ENCODE peak calls at places on chromosomes 7 and 10, in nine cellular contexts. One of them, this sample, is unnamed. For H3K27me3 and H3K4me1, the result is how much of the 10 kb centered on the place peaks cover.

GRCh38 chr10:79052311-79053080 is 16.3 kb upstream of the ZMIZ1 start:
- DNase-seq in thoracic aorta: no peak
- DNase-seq in GM23338: peak
- DNase-seq in mammary epithelial cell: no peak
- DNase-seq in endothelial cell of umbilical vein: peak
- DNase-seq in heart right ventricle: no peak
- DNase-seq in uterus: peak
- DNase-seq in PC-9: no peak
- DNase-seq in RWPE2: peak
- DNase-seq in this sample: peak

GRCh38 chr10:71176661-71177060 is 35.7 kb upstream of the UNC5B start:
- DNase-seq in heart right ventricle: no peak
- DNase-seq in GM23338: peak
- DNase-seq in endothelial cell of umbilical vein: no peak
- DNase-seq in mammary epithelial cell: no peak
- DNase-seq in PC-9: no peak
- DNase-seq in thoracic aorta: no peak
- DNase-seq in uterus: no peak
- DNase-seq in RWPE2: no peak
- DNase-seq in this sample: no peak

GRCh38 chr10:125396651-125397050 is 236.3 kb upstream of the CTBP2 start:
- DNase-seq in heart right ventricle: no peak
- DNase-seq in RWPE2: no peak
- DNase-seq in uterus: no peak
- DNase-seq in endothelial cell of umbilical vein: no peak
- DNase-seq in GM23338: no peak
- DNase-seq in thoracic aorta: no peak
- DNase-seq in PC-9: no peak
- DNase-seq in mammary epithelial cell: peak
- DNase-seq in this sample: no peak

GRCh38 chr7:13989138-13989943 is at the start of gene ETV1:
- DNase-seq in thoracic aorta: peak
- DNase-seq in GM23338: peak
- DNase-seq in uterus: peak
- DNase-seq in heart right ventricle: peak
- DNase-seq in mammary epithelial cell: peak
- DNase-seq in endothelial cell of umbilical vein: peak
- DNase-seq in RWPE2: peak
- DNase-seq in PC-9: peak
- DNase-seq in this sample: peak

GRCh38 chr10:52649471-52649870 is 123.1 kb downstream of the MBL2 start:
- DNase-seq in RWPE2: no peak
- DNase-seq in heart right ventricle: no peak
- DNase-seq in PC-9: no peak
- DNase-seq in uterus: no peak
- DNase-seq in endothelial cell of umbilical vein: no peak
- DNase-seq in thoracic aorta: no peak
- DNase-seq in GM23338: no peak
- DNase-seq in mammary epithelial cell: no peak
- DNase-seq in this sample: no peak

GRCh38 chr10:18980084-18980629 is 68.4 kb upstream of the MALRD1 start:
- DNase-seq in PC-9: no peak
- DNase-seq in GM23338: no peak
- DNase-seq in endothelial cell of umbilical vein: no peak
- DNase-seq in mammary epithelial cell: no peak
- DNase-seq in thoracic aorta: no peak
- DNase-seq in uterus: no peak
- DNase-seq in RWPE2: no peak
- DNase-seq in heart right ventricle: no peak
- DNase-seq in this sample: no peak

GRCh38 chr7:131501422-131501821 is 55.0 kb downstream of the PODXL start:
- DNase-seq in PC-9: no peak
- DNase-seq in mammary epithelial cell: peak
- DNase-seq in uterus: no peak
- DNase-seq in GM23338: no peak
- DNase-seq in endothelial cell of umbilical vein: no peak
- DNase-seq in thoracic aorta: no peak
- DNase-seq in heart right ventricle: no peak
- DNase-seq in RWPE2: no peak
- DNase-seq in this sample: no peak

GRCh38 chr10:45421231-45422097 is 47.4 kb downstream of the ALOX5 start:
- DNase-seq in PC-9: no peak
- DNase-seq in thoracic aorta: no peak
- DNase-seq in endothelial cell of umbilical vein: no peak
- DNase-seq in mammary epithelial cell: no peak
- DNase-seq in uterus: no peak
- DNase-seq in GM23338: no peak
- DNase-seq in RWPE2: no peak
- DNase-seq in heart right ventricle: no peak
- DNase-seq in this sample: no peak

GRCh38 chr7:99380823-99381663 is 6.5 kb downstream of the ARPC1B start:
- DNase-seq in endothelial cell of umbilical vein: no peak
- DNase-seq in RWPE2: no peak
- DNase-seq in GM23338: no peak
- DNase-seq in mammary epithelial cell: peak
- DNase-seq in PC-9: no peak
- DNase-seq in heart right ventricle: no peak
- DNase-seq in thoracic aorta: no peak
- DNase-seq in uterus: no peak
- DNase-seq in this sample: peak

GRCh38 chr10:113169111-113169510 is 219.1 kb downstream of the TCF7L2 start:
- DNase-seq in heart right ventricle: no peak
- DNase-seq in PC-9: no peak
- DNase-seq in endothelial cell of umbilical vein: no peak
- DNase-seq in GM23338: no peak
- DNase-seq in uterus: no peak
- DNase-seq in mammary epithelial cell: no peak
- DNase-seq in RWPE2: no peak
- DNase-seq in thoracic aorta: no peak
- DNase-seq in this sample: no peak

GRCh38 chr10:43420369-43421200 is 11.6 kb upstream of the HNRNPF start:
- DNase-seq in PC-9: peak
- DNase-seq in RWPE2: peak
- DNase-seq in heart right ventricle: peak
- DNase-seq in GM23338: peak
- DNase-seq in thoracic aorta: peak
- DNase-seq in mammary epithelial cell: peak
- DNase-seq in uterus: peak
- DNase-seq in endothelial cell of umbilical vein: peak
- DNase-seq in this sample: peak

DNA sequence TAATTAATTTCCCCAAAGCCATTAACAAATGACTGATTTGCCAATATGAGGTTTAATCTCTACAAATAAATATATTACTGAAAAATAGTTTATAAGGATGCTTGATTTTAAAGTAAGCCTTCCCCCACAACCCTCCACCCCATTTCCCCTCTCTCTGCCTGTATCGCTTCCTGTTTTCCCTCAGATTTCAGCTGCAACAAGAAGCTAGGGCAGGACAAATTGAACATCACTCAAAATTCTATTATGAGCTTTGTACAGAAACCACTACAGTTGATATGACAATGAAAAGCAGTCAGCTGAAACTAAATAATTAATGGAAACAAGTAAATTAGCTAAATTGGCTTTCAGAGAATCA is 109.0 kb upstream of the SP4 start:
- DNase-seq in heart right ventricle: no peak
- DNase-seq in mammary epithelial cell: no peak
- DNase-seq in endothelial cell of umbilical vein: peak
- DNase-seq in GM23338: no peak
- DNase-seq in RWPE2: no peak
- DNase-seq in thoracic aorta: no peak
- DNase-seq in uterus: no peak
- DNase-seq in PC-9: no peak
- DNase-seq in this sample: no peak
- H3K27me3 ChIP-seq in heart right ventricle: under half
- H3K27me3 ChIP-seq in mammary epithelial cell: under half
- H3K27me3 ChIP-seq in endothelial cell of umbilical vein: under half
- H3K27me3 ChIP-seq in GM23338: under half
- H3K27me3 ChIP-seq in RWPE2: under half
- H3K27me3 ChIP-seq in thoracic aorta: under half
- H3K27me3 ChIP-seq in uterus: under half
- H3K27me3 ChIP-seq in PC-9: under half
- H3K27me3 ChIP-seq in this sample: under half

DNA sequence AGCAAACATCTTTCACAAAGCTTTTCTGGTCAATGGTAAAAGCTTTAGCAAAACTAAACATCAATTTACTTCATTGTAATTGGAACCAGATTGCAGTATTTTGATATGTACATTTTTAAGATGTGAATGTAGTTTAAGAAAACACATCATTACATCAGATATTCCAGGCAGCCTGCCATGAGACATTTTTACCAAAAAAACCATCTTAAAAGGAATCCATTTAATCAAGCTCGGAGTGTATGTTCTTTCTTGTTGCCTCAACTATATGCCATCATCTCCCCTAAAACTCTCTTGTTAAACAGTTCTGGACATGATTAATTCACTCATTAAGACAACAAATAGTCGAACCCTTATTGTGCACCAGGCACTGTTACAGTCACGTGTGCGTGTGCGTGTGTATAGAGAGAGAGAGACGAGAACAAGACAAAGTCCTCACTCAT is 97.5 kb downstream of the UBE2H start:
- DNase-seq in thoracic aorta: no peak
- DNase-seq in heart right ventricle: no peak
- DNase-seq in GM23338: no peak
- DNase-seq in uterus: no peak
- DNase-seq in endothelial cell of umbilical vein: peak
- DNase-seq in PC-9: no peak
- DNase-seq in mammary epithelial cell: no peak
- DNase-seq in RWPE2: no peak
- DNase-seq in this sample: no peak
- H3K4me1 ChIP-seq in thoracic aorta: half or more
- H3K4me1 ChIP-seq in heart right ventricle: half or more
- H3K4me1 ChIP-seq in GM23338: under half
- H3K4me1 ChIP-seq in uterus: under half
- H3K4me1 ChIP-seq in endothelial cell of umbilical vein: under half
- H3K4me1 ChIP-seq in PC-9: half or more
- H3K4me1 ChIP-seq in mammary epithelial cell: under half
- H3K4me1 ChIP-seq in RWPE2: under half
- H3K4me1 ChIP-seq in this sample: under half

GRCh38 chr10:75598998-75599397 is 167.6 kb downstream of the LRMDA start:
- DNase-seq in RWPE2: no peak
- DNase-seq in endothelial cell of umbilical vein: no peak
- DNase-seq in GM23338: no peak
- DNase-seq in PC-9: no peak
- DNase-seq in uterus: no peak
- DNase-seq in thoracic aorta: no peak
- DNase-seq in heart right ventricle: no peak
- DNase-seq in mammary epithelial cell: no peak
- DNase-seq in this sample: no peak

GRCh38 chr10:75596930-75597629 is 165.7 kb downstream of the LRMDA start:
- DNase-seq in PC-9: no peak
- DNase-seq in heart right ventricle: no peak
- DNase-seq in mammary epithelial cell: no peak
- DNase-seq in uterus: no peak
- DNase-seq in thoracic aorta: no peak
- DNase-seq in endothelial cell of umbilical vein: no peak
- DNase-seq in GM23338: no peak
- DNase-seq in RWPE2: no peak
- DNase-seq in this sample: no peak

GRCh38 chr10:75597691-75598455 is 166.4 kb downstream of the LRMDA start:
- DNase-seq in GM23338: no peak
- DNase-seq in endothelial cell of umbilical vein: no peak
- DNase-seq in uterus: no peak
- DNase-seq in thoracic aorta: no peak
- DNase-seq in PC-9: no peak
- DNase-seq in mammary epithelial cell: no peak
- DNase-seq in RWPE2: no peak
- DNase-seq in heart right ventricle: no peak
- DNase-seq in this sample: no peak

GRCh38 chr10:75599875-75600648 is 168.6 kb downstream of the LRMDA start:
- DNase-seq in endothelial cell of umbilical vein: no peak
- DNase-seq in heart right ventricle: no peak
- DNase-seq in RWPE2: no peak
- DNase-seq in thoracic aorta: no peak
- DNase-seq in uterus: no peak
- DNase-seq in mammary epithelial cell: no peak
- DNase-seq in PC-9: no peak
- DNase-seq in GM23338: peak
- DNase-seq in this sample: no peak

DNA sequence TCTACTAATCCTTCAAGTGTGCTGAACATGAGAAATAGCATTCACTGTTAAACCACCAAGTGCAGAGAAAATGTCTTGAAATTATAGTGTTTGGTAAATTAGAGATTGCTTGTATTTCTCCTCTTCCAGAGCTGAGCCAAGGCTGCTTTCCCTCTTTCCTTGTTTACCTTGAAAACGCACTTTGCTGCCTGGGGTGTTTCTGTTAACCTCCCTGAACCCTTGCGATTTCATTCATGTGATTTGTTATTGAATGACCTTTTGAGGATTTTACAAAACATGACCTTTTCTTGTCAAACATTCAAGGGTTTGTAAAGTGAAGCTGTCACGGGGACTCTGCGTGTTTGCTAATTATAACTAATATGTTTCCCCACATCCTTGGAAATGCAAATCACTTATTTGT is 169.4 kb downstream of the LRMDA start:
- DNase-seq in uterus: no peak
- DNase-seq in mammary epithelial cell: no peak
- DNase-seq in heart right ventricle: no peak
- DNase-seq in PC-9: no peak
- DNase-seq in endothelial cell of umbilical vein: no peak
- DNase-seq in RWPE2: no peak
- DNase-seq in GM23338: no peak
- DNase-seq in thoracic aorta: no peak
- DNase-seq in this sample: no peak
- H3K27me3 ChIP-seq in uterus: under half
- H3K27me3 ChIP-seq in mammary epithelial cell: under half
- H3K27me3 ChIP-seq in heart right ventricle: under half
- H3K27me3 ChIP-seq in PC-9: under half
- H3K27me3 ChIP-seq in endothelial cell of umbilical vein: under half
- H3K27me3 ChIP-seq in RWPE2: under half
- H3K27me3 ChIP-seq in GM23338: half or more
- H3K27me3 ChIP-seq in thoracic aorta: under half
- H3K27me3 ChIP-seq in this sample: under half

DNA sequence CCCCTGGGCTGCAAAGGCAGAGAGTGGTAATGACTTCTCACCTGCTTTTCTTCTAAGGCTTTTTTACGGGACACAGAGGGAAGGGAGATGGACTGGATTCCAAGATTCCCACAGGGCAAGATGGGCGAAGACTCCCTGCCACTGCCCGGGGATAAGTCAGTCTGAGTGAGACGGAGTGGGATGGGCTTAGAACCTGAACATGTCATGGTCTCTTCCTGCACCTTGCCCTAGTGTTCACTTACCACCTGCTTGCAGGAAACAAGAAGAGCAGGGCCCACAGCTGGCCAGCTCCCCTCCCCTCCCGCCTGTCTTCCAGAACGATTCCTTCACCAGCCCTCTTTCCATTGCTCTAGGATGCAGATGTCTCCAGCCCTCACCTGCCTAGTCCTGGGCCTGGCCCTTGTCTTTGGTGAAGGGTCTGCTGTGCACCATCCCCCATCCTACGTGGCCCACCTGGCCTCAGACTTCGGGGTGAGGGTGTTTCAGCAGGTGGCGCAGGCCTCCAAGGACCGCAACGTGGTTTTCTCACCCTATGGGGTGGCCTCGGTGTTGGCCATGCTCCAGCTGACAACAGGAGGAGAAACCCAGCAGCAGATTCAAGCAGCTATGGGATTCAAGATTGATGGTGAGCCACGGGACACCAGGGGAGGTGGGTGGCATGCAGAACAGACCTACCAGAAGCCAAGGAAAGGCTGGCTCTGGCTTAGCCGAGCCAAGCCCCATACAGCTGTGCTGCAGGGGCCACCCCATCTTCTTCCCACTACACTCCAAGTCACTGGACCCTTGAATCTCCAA is 1.3 kb downstream of the SERPINE1 start:
- DNase-seq in PC-9: peak
- DNase-seq in endothelial cell of umbilical vein: peak
- DNase-seq in thoracic aorta: no peak
- DNase-seq in RWPE2: no peak
- DNase-seq in mammary epithelial cell: peak
- DNase-seq in GM23338: no peak
- DNase-seq in uterus: no peak
- DNase-seq in heart right ventricle: no peak
- DNase-seq in this sample: no peak
- H3K4me1 ChIP-seq in PC-9: half or more
- H3K4me1 ChIP-seq in endothelial cell of umbilical vein: half or more
- H3K4me1 ChIP-seq in thoracic aorta: under half
- H3K4me1 ChIP-seq in RWPE2: under half
- H3K4me1 ChIP-seq in mammary epithelial cell: under half
- H3K4me1 ChIP-seq in GM23338: under half
- H3K4me1 ChIP-seq in uterus: under half
- H3K4me1 ChIP-seq in heart right ventricle: half or more
- H3K4me1 ChIP-seq in this sample: under half

This sample was measured in adrenal gland.